ENCODE peak calls at places on chromosomes 1 and 21, in eight cellular contexts. J, E, P, D, Y, T, X and N are unnamed samples.

GRCh38 chr1:247113094-247113497 is 8.9 kb upstream of the ZNF669 start:
- DNase-seq in J (peak; percentile 35), E (no peak), P (no peak), D (no peak), Y (peak; percentile 65), T (no peak), X (no peak), N (no peak)

GRCh38 chr1:157142765-157143423 is 4.7 kb upstream of the ETV3 start:
- DNase-seq in J (no peak), E (no peak), P (no peak), D (no peak), Y (no peak), T (no peak), X (no peak), N (no peak)

GRCh38 chr1:56099766-56100165 is 479.6 kb downstream of the PLPP3 start:
- DNase-seq in J (no peak), E (peak; percentile 22), P (no peak), D (no peak), Y (no peak), T (no peak), X (no peak), N (no peak)

GRCh38 chr1:63618001-63618400 is 24.8 kb downstream of the PGM1 start:
- DNase-seq in J (no peak), E (peak; percentile 37), P (no peak), D (no peak), Y (no peak), T (no peak), X (no peak), N (no peak)

GRCh38 chr1:151368745-151369610 is 3.5 kb downstream of the SELENBP1 start:
- DNase-seq in J (peak; percentile 34), E (no peak), P (peak; percentile 60), D (no peak), Y (peak; percentile 61), T (peak; percentile 49), X (no peak), N (no peak)

GRCh38 chr1:242033331-242033956 is 34.5 kb upstream of the MAP1LC3C start:
- DNase-seq in J (peak; percentile 76), E (no peak), P (no peak), D (no peak), Y (no peak), T (no peak), X (no peak), N (no peak)

GRCh38 chr1:233496940-233497456 is 116.9 kb upstream of the KCNK1 start:
- DNase-seq in J (no peak), E (no peak), P (no peak), D (no peak), Y (no peak), T (no peak), X (no peak), N (no peak)

GRCh38 chr1:117732956-117733355 is 127.1 kb downstream of the TENT5C start:
- DNase-seq in J (no peak), E (no peak), P (no peak), D (no peak), Y (no peak), T (no peak), X (no peak), N (no peak)

GRCh38 chr1:162009501-162010174 is 14.0 kb downstream of the OLFML2B start:
- DNase-seq in J (no peak), E (no peak), P (no peak), D (peak; percentile 74), Y (no peak), T (no peak), X (no peak), N (peak; percentile 27)

GRCh38 chr1:218698181-218698580 is 353.0 kb downstream of the TGFB2 start:
- DNase-seq in J (no peak), E (no peak), P (no peak), D (no peak), Y (no peak), T (no peak), X (no peak), N (no peak)

GRCh38 chr1:171438441-171438840 is 46.9 kb upstream of the PRRC2C start:
- DNase-seq in J (no peak), E (peak; percentile 98), P (peak; percentile 68), D (peak; percentile 71), Y (peak; percentile 54), T (no peak), X (peak; percentile 81), N (no peak)

GRCh38 chr21:24200052-24200451 is 1407.2 kb downstream of the MRPL39 start:
- DNase-seq in J (no peak), E (no peak), P (no peak), D (no peak), Y (no peak), T (no peak), X (no peak), N (no peak)

GRCh38 chr1:9768983-9769382 is 54.8 kb downstream of the CLSTN1 start:
- DNase-seq in J (no peak), E (no peak), P (peak; percentile 5), D (no peak), Y (no peak), T (no peak), X (no peak), N (no peak)

DNA sequence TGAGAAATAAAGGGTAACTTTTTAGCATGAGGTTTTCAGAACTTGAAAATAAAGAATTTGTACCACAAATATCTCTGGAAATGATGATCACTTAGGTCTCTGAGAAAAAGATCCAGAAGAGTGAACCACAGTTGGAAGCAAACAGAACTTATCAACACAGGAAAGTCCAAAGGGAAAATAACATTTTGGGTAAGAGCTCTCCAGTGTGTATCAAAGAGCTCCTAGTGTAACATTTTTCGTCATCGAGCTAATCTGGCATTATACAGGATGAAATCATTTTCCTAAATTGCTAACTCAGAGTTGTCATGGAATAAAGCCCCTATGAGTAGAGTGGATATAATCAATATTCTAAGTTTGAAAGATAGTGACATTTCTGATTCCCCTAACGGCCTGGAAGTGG is 104.0 kb downstream of the LMO4 start:
- DNase-seq in J (no peak), E (no peak), P (no peak), D (no peak), Y (no peak), T (no peak), X (no peak), N (no peak)
- TF ChIP-seq CTCF in J (no peak), E (no peak), P (no peak), D (no peak), Y (no peak), T (no peak), X (no peak), N (no peak)

DNA sequence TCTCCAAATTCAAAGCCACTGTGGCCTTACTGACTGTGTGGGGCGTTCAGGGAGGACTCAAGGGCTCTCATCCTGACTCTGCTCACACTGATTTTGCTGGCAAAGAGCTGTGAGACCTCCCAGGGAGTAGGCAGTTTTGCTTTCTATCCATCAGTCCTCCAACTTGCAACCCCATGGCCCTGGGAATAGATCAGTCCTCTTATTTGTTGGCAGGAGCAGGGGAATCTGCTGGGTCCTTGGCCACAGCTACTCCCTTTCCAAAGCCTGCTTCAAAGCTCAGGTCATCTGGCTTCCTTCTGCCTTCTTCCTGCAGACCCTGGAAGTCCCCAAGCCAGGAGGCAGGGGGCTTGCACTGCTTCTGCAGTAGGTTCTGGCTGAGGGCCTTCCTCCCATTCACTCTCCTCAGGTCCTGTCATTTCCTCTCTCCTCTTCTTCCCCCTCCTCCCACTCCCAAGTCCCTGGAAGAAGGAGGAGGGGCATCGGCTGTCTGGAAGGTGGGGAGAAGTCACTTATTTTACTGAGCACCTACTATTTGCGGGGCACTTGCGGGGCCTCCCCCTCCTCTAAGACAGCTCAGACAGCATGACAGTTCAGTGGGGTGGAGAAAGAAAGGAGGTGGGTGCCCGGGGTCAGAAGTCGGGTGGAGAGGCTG is 835 bp upstream of the NAV1 start:
- DNase-seq in J (no peak), E (no peak), P (no peak), D (no peak), Y (no peak), T (no peak), X (no peak), N (no peak)
- TF ChIP-seq POLR2A in J (no peak), E (no peak), P (no peak), D (no peak), Y (no peak), T (no peak), X (no peak), N (no peak)

DNA sequence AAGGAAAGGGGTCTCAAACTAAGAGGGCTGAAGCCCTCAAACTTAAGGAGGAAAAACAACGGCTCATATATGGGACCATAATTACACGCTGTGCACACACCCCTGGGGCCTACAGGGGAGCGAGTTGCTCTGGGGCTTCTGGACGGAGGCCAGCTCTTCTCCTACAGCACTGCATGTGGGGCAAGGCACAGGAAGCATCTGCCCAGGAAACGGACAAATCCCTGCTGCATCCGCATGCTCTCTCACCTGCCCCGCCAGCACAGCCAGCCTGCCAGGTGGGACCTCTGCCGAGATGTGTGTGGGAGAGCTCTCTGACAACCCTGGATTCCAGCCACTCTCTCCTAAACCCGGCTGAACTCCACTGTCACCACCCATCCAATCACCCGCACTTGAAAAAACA is 54.1 kb downstream of the MRPL37 start:
- DNase-seq in J (no peak), E (peak; percentile 31), P (no peak), D (no peak), Y (no peak), T (peak; percentile 55), X (no peak), N (no peak)
- H3K27ac ChIP-seq in J (peak overlapping the region; percentile 23), E (peak overlapping the region; percentile 25), P (no peak overlapping the region), D (no peak overlapping the region), Y (no peak overlapping the region), T (no peak overlapping the region), X (no peak overlapping the region), N (no peak overlapping the region)

GRCh38 chr1:29395724-29396437 is 159.6 kb downstream of the PTPRU start:
- DNase-seq in J (no peak), E (no peak), P (no peak), D (no peak), Y (no peak), T (no peak), X (no peak), N (no peak)

GRCh38 chr1:29397981-29398380 is 161.7 kb downstream of the PTPRU start:
- DNase-seq in J (no peak), E (no peak), P (no peak), D (no peak), Y (no peak), T (no peak), X (no peak), N (no peak)

GRCh38 chr1:29397256-29397590 is 160.9 kb downstream of the PTPRU start:
- DNase-seq in J (no peak), E (no peak), P (no peak), D (no peak), Y (no peak), T (no peak), X (no peak), N (no peak)

GRCh38 chr1:29398431-29398830 is 162.1 kb downstream of the PTPRU start:
- DNase-seq in J (no peak), E (no peak), P (no peak), D (no peak), Y (no peak), T (no peak), X (no peak), N (no peak)

DNA sequence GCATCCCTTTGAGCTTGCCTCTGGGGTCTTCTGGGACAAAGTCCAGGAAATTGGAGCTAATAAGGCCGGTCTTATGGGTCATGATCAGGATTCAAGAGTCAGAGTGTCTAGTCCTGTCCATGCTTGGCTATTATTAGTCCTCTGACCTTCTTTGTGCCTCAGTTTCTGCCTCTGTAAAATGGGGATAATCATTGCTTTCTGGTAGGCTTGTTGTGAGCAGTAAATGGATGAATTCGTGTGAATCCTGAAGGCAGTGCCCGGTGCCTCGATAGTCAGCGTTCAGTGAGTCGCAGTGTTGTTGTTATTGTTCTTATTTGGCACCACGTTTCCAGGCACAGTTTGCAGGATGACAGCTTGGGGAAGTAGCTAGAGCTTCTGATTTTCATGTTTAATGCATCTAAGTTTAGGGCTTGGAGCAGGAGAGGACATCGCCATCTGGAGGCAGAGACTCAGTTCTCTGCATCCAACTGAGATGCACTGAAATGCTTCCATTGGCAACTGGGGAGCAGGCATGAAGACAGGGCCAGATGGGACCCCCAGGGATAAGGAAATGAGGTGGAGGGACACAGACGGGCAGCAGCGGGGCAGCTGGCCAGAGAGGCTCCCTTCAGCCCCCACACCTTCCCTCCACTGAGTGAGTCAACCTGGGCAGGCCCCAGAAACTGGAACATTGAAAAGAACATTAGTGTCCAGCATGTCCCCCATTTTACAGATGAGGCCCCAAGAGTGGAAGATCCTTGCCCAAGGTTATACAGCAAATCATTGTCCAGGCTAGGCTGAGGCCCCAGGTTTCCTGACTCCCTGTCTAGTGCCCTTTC is 160.3 kb downstream of the PTPRU start:
- DNase-seq in J (no peak), E (peak; percentile 8), P (no peak), D (no peak), Y (no peak), T (no peak), X (no peak), N (no peak)
- TF ChIP-seq CTCF in J (no peak), E (peak; percentile 17), P (no peak), D (no peak), Y (no peak), T (no peak), X (peak; percentile 45), N (no peak)